ENCODE peak calls at places on chromosomes 12 and 14, in four cellular contexts. One of them, this sample, is unnamed.

GRCh38 chr12:107429006-107429698 is 256.4 kb upstream of the PWP1 start:
- DNase-seq in endodermal cell: peak
- DNase-seq in vagina: no peak
- DNase-seq in activated B cell treated with CpG ODN at 0.5 μM for 24 hours: no peak
- DNase-seq in this sample: no peak

GRCh38 chr12:57803317-57803893 is 15.1 kb downstream of the AVIL start:
- DNase-seq in endodermal cell: peak
- DNase-seq in vagina: no peak
- DNase-seq in activated B cell treated with CpG ODN at 0.5 μM for 24 hours: no peak
- DNase-seq in this sample: peak

GRCh38 chr12:53569174-53569557 is 57.0 kb downstream of the ATF7 start:
- DNase-seq in endodermal cell: peak
- DNase-seq in vagina: no peak
- DNase-seq in activated B cell treated with CpG ODN at 0.5 μM for 24 hours: no peak
- DNase-seq in this sample: no peak

GRCh38 chr12:46332260-46332659 is 40.3 kb downstream of the SLC38A2 start:
- DNase-seq in endodermal cell: no peak
- DNase-seq in vagina: no peak
- DNase-seq in activated B cell treated with CpG ODN at 0.5 μM for 24 hours: no peak
- DNase-seq in this sample: no peak

GRCh38 chr14:52023518-52023917 is 34.2 kb downstream of the RTRAF start:
- DNase-seq in endodermal cell: no peak
- DNase-seq in vagina: no peak
- DNase-seq in activated B cell treated with CpG ODN at 0.5 μM for 24 hours: no peak
- DNase-seq in this sample: no peak

GRCh38 chr14:58415636-58416559 is 11.4 kb downstream of the TIMM9 start:
- DNase-seq in endodermal cell: no peak
- DNase-seq in vagina: no peak
- DNase-seq in activated B cell treated with CpG ODN at 0.5 μM for 24 hours: no peak
- DNase-seq in this sample: no peak

GRCh38 chr14:100192250-100192671 is 32.8 kb upstream of the DEGS2 start:
- DNase-seq in endodermal cell: peak
- DNase-seq in vagina: no peak
- DNase-seq in activated B cell treated with CpG ODN at 0.5 μM for 24 hours: no peak
- DNase-seq in this sample: no peak

GRCh38 chr14:67370830-67371229 is 10.7 kb downstream of the EIF2S1 start:
- DNase-seq in endodermal cell: no peak
- DNase-seq in vagina: no peak
- DNase-seq in activated B cell treated with CpG ODN at 0.5 μM for 24 hours: no peak
- DNase-seq in this sample: no peak

GRCh38 chr12:123388948-123389559 is 5.1 kb downstream of the KMT5A start:
- DNase-seq in endodermal cell: no peak
- DNase-seq in vagina: no peak
- DNase-seq in activated B cell treated with CpG ODN at 0.5 μM for 24 hours: no peak
- DNase-seq in this sample: peak

GRCh38 chr12:27780612-27781408 is 774 bp upstream of the MANSC4 start:
- DNase-seq in endodermal cell: peak
- DNase-seq in vagina: no peak
- DNase-seq in activated B cell treated with CpG ODN at 0.5 μM for 24 hours: no peak
- DNase-seq in this sample: peak

GRCh38 chr12:69484428-69484827 is 14.2 kb downstream of the FRS2 start:
- DNase-seq in endodermal cell: no peak
- DNase-seq in vagina: no peak
- DNase-seq in activated B cell treated with CpG ODN at 0.5 μM for 24 hours: no peak
- DNase-seq in this sample: no peak

GRCh38 chr12:116708826-116709756 is 28.8 kb downstream of the SPRING1 start:
- DNase-seq in endodermal cell: peak
- DNase-seq in vagina: no peak
- DNase-seq in activated B cell treated with CpG ODN at 0.5 μM for 24 hours: peak
- DNase-seq in this sample: no peak

GRCh38 chr12:104957388-104958008 is 592 bp downstream of the SLC41A2 start:
- DNase-seq in endodermal cell: no peak
- DNase-seq in vagina: no peak
- DNase-seq in activated B cell treated with CpG ODN at 0.5 μM for 24 hours: no peak
- DNase-seq in this sample: no peak

GRCh38 chr12:22657538-22657937 is 32.6 kb downstream of the ETNK1 start:
- DNase-seq in endodermal cell: no peak
- DNase-seq in vagina: no peak
- DNase-seq in activated B cell treated with CpG ODN at 0.5 μM for 24 hours: no peak
- DNase-seq in this sample: no peak

GRCh38 chr12:18998343-18999270 is 130.9 kb upstream of the PLEKHA5 start:
- DNase-seq in endodermal cell: no peak
- DNase-seq in vagina: no peak
- DNase-seq in activated B cell treated with CpG ODN at 0.5 μM for 24 hours: no peak
- DNase-seq in this sample: no peak

GRCh38 chr14:71076472-71076871 is 169.2 kb downstream of the PCNX1 start:
- DNase-seq in endodermal cell: no peak
- DNase-seq in vagina: no peak
- DNase-seq in activated B cell treated with CpG ODN at 0.5 μM for 24 hours: no peak
- DNase-seq in this sample: no peak

GRCh38 chr12:6279631-6280030 is 30.9 kb upstream of the PLEKHG6 start:
- DNase-seq in endodermal cell: peak
- DNase-seq in vagina: no peak
- DNase-seq in activated B cell treated with CpG ODN at 0.5 μM for 24 hours: no peak
- DNase-seq in this sample: no peak

GRCh38 chr14:100680439-100681051 is 46.1 kb upstream of the DLK1 start:
- DNase-seq in endodermal cell: no peak
- DNase-seq in vagina: no peak
- DNase-seq in activated B cell treated with CpG ODN at 0.5 μM for 24 hours: no peak
- DNase-seq in this sample: no peak

GRCh38 chr12:54426690-54427089 is 7.6 kb upstream of the ITGA5 start:
- DNase-seq in endodermal cell: no peak
- DNase-seq in vagina: no peak
- DNase-seq in activated B cell treated with CpG ODN at 0.5 μM for 24 hours: no peak
- DNase-seq in this sample: no peak

GRCh38 chr12:14841761-14842160 is 1.6 kb downstream of the ART4 start:
- DNase-seq in endodermal cell: peak
- DNase-seq in vagina: no peak
- DNase-seq in activated B cell treated with CpG ODN at 0.5 μM for 24 hours: no peak
- DNase-seq in this sample: no peak

GRCh38 chr12:46803517-46803916 is 22.3 kb downstream of the SLC38A4 start:
- DNase-seq in endodermal cell: no peak
- DNase-seq in vagina: no peak
- DNase-seq in activated B cell treated with CpG ODN at 0.5 μM for 24 hours: no peak
- DNase-seq in this sample: no peak

GRCh38 chr14:68608235-68608962 is 184.5 kb downstream of the ZFP36L1 start:
- DNase-seq in endodermal cell: peak
- DNase-seq in vagina: no peak
- DNase-seq in activated B cell treated with CpG ODN at 0.5 μM for 24 hours: no peak
- DNase-seq in this sample: no peak

DNA sequence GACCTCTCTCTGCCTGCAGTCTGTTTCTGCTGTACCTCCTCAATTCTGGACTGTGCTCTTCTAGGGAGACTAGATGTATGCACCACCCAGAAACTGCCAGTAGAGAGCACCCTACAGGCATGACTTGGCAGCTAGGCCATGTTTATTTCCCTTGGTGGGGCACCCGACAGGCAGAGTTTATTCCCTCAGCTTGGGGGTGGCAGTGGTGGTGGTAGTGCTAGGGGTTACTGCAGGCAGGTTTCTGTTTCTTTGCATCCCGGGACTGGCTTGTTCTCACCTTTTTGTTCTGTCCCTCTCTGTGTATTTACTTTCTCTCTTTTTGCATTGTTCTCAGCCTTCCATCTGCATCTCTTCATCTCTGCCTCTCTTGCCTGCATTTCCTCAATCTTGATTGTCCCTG is 13.6 kb downstream of the PRPF40B start:
- DNase-seq in endodermal cell: peak
- DNase-seq in vagina: no peak
- DNase-seq in activated B cell treated with CpG ODN at 0.5 μM for 24 hours: peak
- DNase-seq in this sample: peak
- TF ChIP-seq CTCF in endodermal cell: peak
- TF ChIP-seq CTCF in vagina: no peak
- TF ChIP-seq CTCF in activated B cell treated with CpG ODN at 0.5 μM for 24 hours: no peak
- TF ChIP-seq CTCF in this sample: peak

DNA sequence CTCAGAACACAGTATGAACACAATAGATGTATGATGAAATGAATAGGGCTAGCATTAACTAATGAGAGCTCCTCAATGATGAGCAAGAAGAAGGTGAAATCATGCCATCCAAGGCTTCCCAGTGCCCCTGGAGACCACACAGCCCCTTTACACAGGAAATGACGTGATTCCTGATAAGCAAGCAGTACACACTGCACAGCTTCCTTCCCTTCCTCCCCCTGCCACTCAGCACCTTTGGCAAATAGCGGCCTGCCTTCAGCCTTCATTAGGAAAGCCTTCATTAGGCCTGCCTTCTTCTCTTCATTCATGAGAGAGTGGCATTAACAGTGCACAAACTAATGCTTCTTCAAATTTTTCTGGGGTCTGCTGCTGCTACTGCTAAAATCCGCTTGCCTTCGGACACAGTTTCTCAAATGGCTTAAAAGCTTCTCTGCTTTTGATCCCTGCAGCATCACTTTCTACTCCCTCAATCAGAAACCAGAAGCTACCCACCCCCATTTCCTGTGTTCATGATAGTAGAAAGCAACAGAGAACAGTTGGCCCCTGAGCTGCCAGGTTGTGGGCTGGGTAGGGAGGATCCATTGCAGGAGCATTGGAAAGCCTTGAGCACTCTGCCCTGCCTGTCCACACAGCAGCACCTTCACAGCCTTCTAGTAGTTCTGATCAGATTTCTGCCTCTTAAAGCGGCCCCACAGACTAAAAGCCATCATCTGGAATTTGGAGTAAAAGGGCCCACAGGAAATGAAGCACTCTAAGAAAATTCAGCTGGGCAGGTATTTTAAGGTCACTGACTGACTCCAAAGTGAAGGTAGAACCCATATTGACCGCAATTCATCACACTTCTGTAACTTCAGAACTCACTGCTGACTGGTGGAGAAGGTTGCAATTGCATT is 103.8 kb upstream of the ETV6 start:
- DNase-seq in endodermal cell: no peak
- DNase-seq in vagina: no peak
- DNase-seq in activated B cell treated with CpG ODN at 0.5 μM for 24 hours: no peak
- DNase-seq in this sample: no peak
- TF ChIP-seq CTCF in endodermal cell: no peak
- TF ChIP-seq CTCF in vagina: no peak
- TF ChIP-seq CTCF in activated B cell treated with CpG ODN at 0.5 μM for 24 hours: no peak
- TF ChIP-seq CTCF in this sample: no peak

DNA sequence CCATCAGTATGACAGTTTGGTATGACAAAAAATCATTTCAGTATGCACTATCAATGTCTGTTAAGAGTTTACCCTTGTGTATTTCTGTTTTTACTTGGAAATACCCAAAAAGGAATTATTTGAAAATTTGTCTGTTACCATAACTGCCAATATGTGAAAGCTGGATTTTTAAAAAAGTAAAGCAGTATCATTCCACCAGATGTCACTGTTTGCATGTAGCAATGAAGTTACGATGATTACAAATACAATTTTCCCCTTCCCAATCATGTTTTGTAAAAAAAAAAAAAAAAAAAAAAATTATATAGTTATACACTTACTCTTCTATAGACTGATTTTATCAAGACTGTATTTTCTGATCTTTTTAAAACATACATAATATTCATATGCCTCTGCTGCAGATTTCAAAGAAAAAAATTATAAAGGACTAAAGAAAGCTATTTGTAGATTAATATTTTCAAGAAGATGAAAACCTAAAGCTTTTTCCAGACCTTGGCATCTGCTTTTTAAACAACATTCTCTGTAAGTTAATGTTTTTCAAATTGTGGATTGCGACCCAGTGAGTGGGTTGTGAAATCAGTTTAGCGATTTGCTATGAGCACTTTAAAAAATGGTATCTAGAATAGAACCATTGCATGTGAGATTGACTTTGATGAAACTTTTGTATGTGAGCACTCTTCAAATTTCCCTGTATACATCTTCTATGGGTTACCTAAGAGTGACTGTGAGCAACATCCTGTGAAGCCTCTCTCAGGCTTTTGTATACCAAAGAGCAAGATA is 114.2 kb downstream of the TTC6 start:
- DNase-seq in endodermal cell: no peak
- DNase-seq in vagina: no peak
- DNase-seq in activated B cell treated with CpG ODN at 0.5 μM for 24 hours: no peak
- DNase-seq in this sample: no peak
- TF ChIP-seq CTCF in endodermal cell: peak
- TF ChIP-seq CTCF in vagina: no peak
- TF ChIP-seq CTCF in activated B cell treated with CpG ODN at 0.5 μM for 24 hours: no peak
- TF ChIP-seq CTCF in this sample: peak

DNA sequence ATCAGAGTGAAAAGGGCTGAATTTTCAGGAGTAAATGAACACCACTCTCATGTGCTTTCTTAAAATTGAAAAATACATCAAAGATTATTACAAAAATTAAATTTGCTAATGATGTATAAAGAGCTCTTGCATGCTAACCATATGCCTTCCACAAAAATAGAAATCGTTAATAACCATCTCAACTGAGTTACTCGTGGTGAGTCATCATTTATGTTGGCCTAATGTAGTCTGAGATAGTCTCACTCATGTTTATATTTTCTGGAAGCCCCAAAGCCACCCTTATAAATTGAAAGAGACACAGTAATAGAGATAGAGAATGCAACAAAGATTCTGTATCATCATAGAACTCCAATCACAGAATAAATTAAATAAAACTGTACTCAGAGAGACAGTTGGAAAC is 131.2 kb downstream of the KCNH5 start:
- DNase-seq in endodermal cell: no peak
- DNase-seq in vagina: no peak
- DNase-seq in activated B cell treated with CpG ODN at 0.5 μM for 24 hours: no peak
- DNase-seq in this sample: no peak
- TF ChIP-seq CTCF in endodermal cell: no peak
- TF ChIP-seq CTCF in vagina: no peak
- TF ChIP-seq CTCF in activated B cell treated with CpG ODN at 0.5 μM for 24 hours: no peak
- TF ChIP-seq CTCF in this sample: no peak

DNA sequence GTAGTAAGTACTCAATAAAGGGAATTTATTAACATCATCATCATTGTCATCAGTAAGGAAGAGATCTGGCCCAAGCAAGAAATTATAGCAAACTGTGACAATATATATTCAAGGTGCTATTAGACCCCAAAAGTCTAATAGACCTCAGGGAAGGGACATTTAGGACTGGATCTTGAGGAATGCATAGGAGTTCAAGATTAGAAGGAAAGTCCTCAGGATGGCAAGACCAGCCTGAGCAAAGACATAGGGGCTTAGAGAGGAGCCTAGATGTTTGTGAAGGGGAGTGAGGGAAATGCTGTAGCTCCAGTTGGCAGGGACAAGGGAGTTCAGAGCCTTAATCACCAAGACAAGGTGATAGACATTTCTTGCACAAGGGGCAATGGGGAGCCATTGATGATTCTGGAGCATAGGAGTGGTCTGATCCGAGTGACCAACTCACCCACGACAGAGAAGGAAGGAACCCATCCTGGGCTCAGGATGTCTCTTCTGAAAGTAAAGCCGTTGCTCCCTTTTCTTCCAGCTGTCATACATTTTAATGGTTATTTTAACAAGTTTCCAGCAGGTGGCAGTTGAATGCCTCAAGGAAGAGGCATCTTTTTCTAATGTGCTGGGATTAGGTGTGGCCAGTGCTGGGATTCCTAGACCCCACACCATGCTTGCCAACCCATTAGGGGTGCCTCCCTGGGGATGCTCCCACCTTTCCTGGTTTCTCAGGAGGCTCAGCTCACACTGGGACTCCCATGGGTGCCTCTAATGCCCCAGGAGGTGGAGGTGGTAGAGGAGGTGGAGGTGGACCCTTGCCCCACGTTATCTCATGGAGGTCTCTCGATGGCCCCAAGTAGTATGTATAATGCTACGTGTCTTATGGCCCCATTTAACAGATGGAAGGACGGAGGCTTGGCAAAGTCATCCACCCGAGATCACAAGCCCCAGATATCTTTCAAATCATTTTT is 37.8 kb downstream of the PHETA1 start:
- DNase-seq in endodermal cell: peak
- DNase-seq in vagina: no peak
- DNase-seq in activated B cell treated with CpG ODN at 0.5 μM for 24 hours: no peak
- DNase-seq in this sample: no peak
- TF ChIP-seq CTCF in endodermal cell: peak
- TF ChIP-seq CTCF in vagina: no peak
- TF ChIP-seq CTCF in activated B cell treated with CpG ODN at 0.5 μM for 24 hours: no peak
- TF ChIP-seq CTCF in this sample: peak

GRCh38 chr12:121096199-121096798 is 36.4 kb upstream of the P2RX7 start:
- DNase-seq in endodermal cell: no peak
- DNase-seq in vagina: no peak
- DNase-seq in activated B cell treated with CpG ODN at 0.5 μM for 24 hours: no peak
- DNase-seq in this sample: no peak
- TF ChIP-seq CTCF in endodermal cell: peak
- TF ChIP-seq CTCF in vagina: no peak
- TF ChIP-seq CTCF in activated B cell treated with CpG ODN at 0.5 μM for 24 hours: no peak
- TF ChIP-seq CTCF in this sample: peak